ENCODE peak calls at places on chromosomes 7 and 10, in four cellular contexts. Z is PC-9; J is psoas muscle; S is CD8-positive, alpha-beta memory T cell. Q is an unnamed sample.

GRCh38 chr10:102812213-102812876 is 24.9 kb downstream of the CYP17A1 start:
- DNase-seq in S (no peak), J (no peak), Z (no peak), Q (no peak)

GRCh38 chr7:51847461-51848134 is 531.0 kb upstream of the COBL start:
- DNase-seq in J (no peak), Z (no peak), S (no peak), Q (no peak)

GRCh38 chr10:72311667-72312066 is 37.9 kb downstream of the DDIT4 start:
- DNase-seq in Z (no peak), S (no peak), J (no peak), Q (no peak)

GRCh38 chr10:112793197-112793921 is 156.7 kb upstream of the TCF7L2 start:
- DNase-seq in S (no peak), J (no peak), Z (no peak), Q (no peak)

GRCh38 chr7:92131764-92132330 is 2.4 kb downstream of the CYP51A1 start:
- DNase-seq in S (no peak), Z (no peak), J (no peak), Q (no peak)

GRCh38 chr7:3431306-3431705 is 130.3 kb downstream of the SDK1 start:
- DNase-seq in S (no peak), J (no peak), Z (no peak), Q (no peak)

GRCh38 chr7:116139807-116140206 is 70.5 kb upstream of the TES start:
- DNase-seq in J (no peak), S (no peak), Z (no peak), Q (no peak)

GRCh38 chr10:101354584-101355070 is 662 bp downstream of the BTRC start:
- DNase-seq in Z (no peak), S (no peak), J (no peak), Q (no peak)

GRCh38 chr10:47372726-47373125 is 11.4 kb downstream of the ZNF488 start:
- DNase-seq in Z (no peak), S (no peak), J (no peak), Q (no peak)

GRCh38 chr7:146655928-146656797 is 539.6 kb downstream of the CNTNAP2 start:
- DNase-seq in J (no peak), S (no peak), Z (no peak), Q (no peak)

GRCh38 chr10:22315455-22316285 is 518 bp upstream of the COMMD3 start:
- DNase-seq in Z (no peak), S (no peak), J (no peak), Q (no peak)

GRCh38 chr10:131403936-131404335 is 92.4 kb upstream of the TCERG1L start:
- DNase-seq in Z (no peak), J (no peak), S (no peak), Q (no peak)
- H3K27me3 ChIP-seq in Z (peaks cover 61% of the 10 kb centered on the region), J (no peaks in the 10 kb centered on the region), S (no peaks in the 10 kb centered on the region), Q (no peaks in the 10 kb centered on the region)

GRCh38 chr10:73647875-73648228 is 6.6 kb upstream of the MYOZ1 start:
- DNase-seq in Z (no peak), J (no peak), S (no peak), Q (no peak)
- H3K4me3 ChIP-seq in Z (no peak overlapping the region), J (peak overlapping the region; percentile 68), S (peak overlapping the region; percentile 32), Q (peak overlapping the region; percentile 76)

DNA sequence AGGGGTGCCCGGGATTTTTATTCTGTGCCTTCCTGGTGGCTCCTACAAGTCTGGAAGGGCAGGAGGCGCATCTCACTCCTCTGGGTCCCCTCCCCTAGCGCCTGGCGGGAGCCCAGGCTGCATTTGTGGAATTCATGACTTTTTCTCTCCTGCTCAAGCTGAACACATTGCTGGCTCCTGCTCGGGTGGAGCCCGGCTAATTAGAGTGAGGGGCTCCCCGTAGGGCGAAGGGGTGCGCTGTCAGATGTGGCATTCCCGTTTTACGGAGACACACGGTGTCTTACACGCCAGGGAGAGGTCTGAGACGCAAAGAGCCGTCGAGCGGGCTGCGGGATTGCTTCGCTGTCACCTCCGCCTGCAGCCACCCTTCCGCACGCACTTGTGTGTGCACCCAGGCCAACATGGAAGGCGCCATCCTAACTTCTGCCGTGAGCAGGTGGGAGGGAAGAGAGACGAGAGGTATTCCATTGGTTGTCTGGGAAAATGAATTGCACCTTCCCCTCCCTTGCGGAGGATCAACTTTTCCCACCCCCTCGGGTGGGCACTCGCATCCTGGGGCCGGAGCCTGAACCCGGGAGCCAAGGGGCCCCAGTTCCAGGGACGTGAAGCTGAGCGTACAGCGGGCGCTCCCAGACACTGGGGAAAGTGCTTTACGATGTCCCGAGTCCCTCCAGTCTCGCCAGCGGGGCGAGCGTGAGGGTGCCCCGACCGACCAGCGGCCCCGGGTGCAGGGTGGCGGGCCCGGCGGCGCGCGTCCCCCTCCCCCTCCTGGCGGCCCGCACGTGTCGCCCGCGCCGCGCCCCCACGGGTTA is 1.2 kb upstream of the IKZF1 start:
- DNase-seq in S (no peak), J (no peak), Z (no peak), Q (no peak)
- H3K27me3 ChIP-seq in S (no peaks in the 10 kb centered on the region), J (peaks cover 3% of the 10 kb centered on the region), Z (peaks cover 76% of the 10 kb centered on the region), Q (no peaks in the 10 kb centered on the region)

GRCh38 chr10:125154529-125154928 is 5.8 kb downstream of the CTBP2 start:
- DNase-seq in S (no peak), J (no peak), Z (no peak), Q (no peak)
- H3K4me3 ChIP-seq in S (no peak overlapping the region), J (peak overlapping the region; percentile 93), Z (no peak overlapping the region), Q (no peak overlapping the region)

Q was measured in ovary.